ENCODE peak calls at places on chromosome 15, in seven cellular contexts. One of them, this sample, is unnamed.

GRCh38 chr15:90585863-90586262 is 56.1 kb downstream of the CRTC3 start:
- DNase-seq in right atrium auricular region: no peak
- DNase-seq in OCI-LY7: no peak
- DNase-seq in PC-9: no peak
- DNase-seq in tibial nerve: no peak
- DNase-seq in body of pancreas: no peak
- DNase-seq in IMR-90: peak; percentile 72
- DNase-seq in this sample: no peak

GRCh38 chr15:65990298-65990981 is 121.1 kb downstream of the RAB11A start:
- DNase-seq in body of pancreas: no peak
- DNase-seq in PC-9: no peak
- DNase-seq in IMR-90: no peak
- DNase-seq in right atrium auricular region: no peak
- DNase-seq in tibial nerve: no peak
- DNase-seq in OCI-LY7: no peak
- DNase-seq in this sample: no peak

GRCh38 chr15:68154923-68155559 is 50.1 kb downstream of the CALML4 start:
- DNase-seq in right atrium auricular region: no peak
- DNase-seq in IMR-90: peak; percentile 70
- DNase-seq in tibial nerve: no peak
- DNase-seq in body of pancreas: peak; percentile 43
- DNase-seq in OCI-LY7: peak; percentile 72
- DNase-seq in PC-9: peak; percentile 25
- DNase-seq in this sample: peak; percentile 2

GRCh38 chr15:66943456-66944095 is 121.8 kb upstream of the SMAD3 start:
- DNase-seq in PC-9: no peak
- DNase-seq in OCI-LY7: peak; percentile 93
- DNase-seq in tibial nerve: no peak
- DNase-seq in body of pancreas: peak; percentile 70
- DNase-seq in right atrium auricular region: no peak
- DNase-seq in IMR-90: no peak
- DNase-seq in this sample: no peak

GRCh38 chr15:31091531-31091930 is 10.0 kb downstream of the TRPM1 start:
- DNase-seq in IMR-90: peak; percentile 70
- DNase-seq in tibial nerve: no peak
- DNase-seq in body of pancreas: no peak
- DNase-seq in PC-9: no peak
- DNase-seq in right atrium auricular region: peak; percentile 38
- DNase-seq in OCI-LY7: no peak
- DNase-seq in this sample: no peak

GRCh38 chr15:90918835-90919234 is 13.5 kb downstream of the HDDC3 start:
- DNase-seq in PC-9: no peak
- DNase-seq in body of pancreas: no peak
- DNase-seq in OCI-LY7: no peak
- DNase-seq in tibial nerve: no peak
- DNase-seq in IMR-90: no peak
- DNase-seq in right atrium auricular region: no peak
- DNase-seq in this sample: no peak

GRCh38 chr15:29570121-29570930 is 251.9 kb downstream of the TJP1 start:
- DNase-seq in body of pancreas: peak; percentile 36
- DNase-seq in tibial nerve: no peak
- DNase-seq in PC-9: no peak
- DNase-seq in IMR-90: no peak
- DNase-seq in right atrium auricular region: no peak
- DNase-seq in OCI-LY7: no peak
- DNase-seq in this sample: no peak

GRCh38 chr15:92979011-92979701 is 79.0 kb downstream of the CHD2 start:
- DNase-seq in PC-9: no peak
- DNase-seq in IMR-90: peak; percentile 24
- DNase-seq in right atrium auricular region: no peak
- DNase-seq in tibial nerve: no peak
- DNase-seq in body of pancreas: no peak
- DNase-seq in OCI-LY7: no peak
- DNase-seq in this sample: no peak

GRCh38 chr15:96356494-96357455 is 26.3 kb downstream of the NR2F2 start:
- DNase-seq in body of pancreas: peak; percentile 71
- DNase-seq in tibial nerve: peak; percentile 78
- DNase-seq in PC-9: peak; percentile 87
- DNase-seq in OCI-LY7: no peak
- DNase-seq in IMR-90: peak; percentile 89
- DNase-seq in right atrium auricular region: no peak
- DNase-seq in this sample: peak; percentile 66

GRCh38 chr15:99437315-99438221 is 128.2 kb upstream of the MEF2A start:
- DNase-seq in IMR-90: no peak
- DNase-seq in OCI-LY7: no peak
- DNase-seq in right atrium auricular region: peak; percentile 61
- DNase-seq in body of pancreas: no peak
- DNase-seq in PC-9: no peak
- DNase-seq in tibial nerve: peak; percentile 14
- DNase-seq in this sample: no peak

GRCh38 chr15:43896543-43896942 is 69.7 kb downstream of the WDR76 start:
- DNase-seq in OCI-LY7: no peak
- DNase-seq in IMR-90: no peak
- DNase-seq in body of pancreas: no peak
- DNase-seq in right atrium auricular region: no peak
- DNase-seq in PC-9: no peak
- DNase-seq in tibial nerve: no peak
- DNase-seq in this sample: no peak

GRCh38 chr15:65638681-65639089 is 16.9 kb downstream of the SLC24A1 start:
- DNase-seq in IMR-90: peak; percentile 81
- DNase-seq in PC-9: peak; percentile 19
- DNase-seq in body of pancreas: no peak
- DNase-seq in OCI-LY7: peak; percentile 83
- DNase-seq in right atrium auricular region: no peak
- DNase-seq in tibial nerve: no peak
- DNase-seq in this sample: peak; percentile 13

GRCh38 chr15:83118968-83119367 is 11.5 kb downstream of the TM6SF1 start:
- DNase-seq in IMR-90: no peak
- DNase-seq in PC-9: no peak
- DNase-seq in tibial nerve: no peak
- DNase-seq in body of pancreas: no peak
- DNase-seq in right atrium auricular region: no peak
- DNase-seq in OCI-LY7: no peak
- DNase-seq in this sample: no peak

GRCh38 chr15:61281328-61281727 is 52.2 kb upstream of the RORA start:
- DNase-seq in body of pancreas: no peak
- DNase-seq in PC-9: no peak
- DNase-seq in tibial nerve: no peak
- DNase-seq in OCI-LY7: no peak
- DNase-seq in IMR-90: no peak
- DNase-seq in right atrium auricular region: no peak
- DNase-seq in this sample: no peak

GRCh38 chr15:64387562-64388168 is at the start of gene TRIP4:
- DNase-seq in right atrium auricular region: peak; percentile 96
- DNase-seq in PC-9: peak; percentile 94
- DNase-seq in OCI-LY7: peak; percentile 95
- DNase-seq in body of pancreas: peak; percentile 96
- DNase-seq in IMR-90: peak; percentile 97
- DNase-seq in tibial nerve: peak; percentile 84
- DNase-seq in this sample: peak; percentile 92

GRCh38 chr15:77481670-77482069 is 61.0 kb downstream of the HMG20A start:
- DNase-seq in tibial nerve: no peak
- DNase-seq in PC-9: no peak
- DNase-seq in body of pancreas: no peak
- DNase-seq in right atrium auricular region: no peak
- DNase-seq in IMR-90: no peak
- DNase-seq in OCI-LY7: no peak
- DNase-seq in this sample: no peak

GRCh38 chr15:42060797-42061196 is 33.6 kb downstream of the PLA2G4D start:
- DNase-seq in OCI-LY7: no peak
- DNase-seq in right atrium auricular region: no peak
- DNase-seq in body of pancreas: peak; percentile 90
- DNase-seq in PC-9: no peak
- DNase-seq in IMR-90: no peak
- DNase-seq in tibial nerve: no peak
- DNase-seq in this sample: no peak

GRCh38 chr15:42059661-42060476 is 34.5 kb downstream of the PLA2G4D start:
- DNase-seq in OCI-LY7: peak; percentile 70
- DNase-seq in right atrium auricular region: peak; percentile 72
- DNase-seq in body of pancreas: peak; percentile 68
- DNase-seq in tibial nerve: peak; percentile 34
- DNase-seq in PC-9: peak; percentile 49
- DNase-seq in IMR-90: peak; percentile 21
- DNase-seq in this sample: no peak

GRCh38 chr15:42062284-42062806 is 32.0 kb downstream of the PLA2G4D start:
- DNase-seq in PC-9: no peak
- DNase-seq in OCI-LY7: no peak
- DNase-seq in tibial nerve: no peak
- DNase-seq in right atrium auricular region: no peak
- DNase-seq in IMR-90: no peak
- DNase-seq in body of pancreas: no peak
- DNase-seq in this sample: no peak

GRCh38 chr15:42058791-42059190 is 35.6 kb downstream of the PLA2G4D start:
- DNase-seq in body of pancreas: no peak
- DNase-seq in right atrium auricular region: peak; percentile 51
- DNase-seq in PC-9: no peak
- DNase-seq in OCI-LY7: no peak
- DNase-seq in IMR-90: no peak
- DNase-seq in tibial nerve: no peak
- DNase-seq in this sample: no peak

DNA sequence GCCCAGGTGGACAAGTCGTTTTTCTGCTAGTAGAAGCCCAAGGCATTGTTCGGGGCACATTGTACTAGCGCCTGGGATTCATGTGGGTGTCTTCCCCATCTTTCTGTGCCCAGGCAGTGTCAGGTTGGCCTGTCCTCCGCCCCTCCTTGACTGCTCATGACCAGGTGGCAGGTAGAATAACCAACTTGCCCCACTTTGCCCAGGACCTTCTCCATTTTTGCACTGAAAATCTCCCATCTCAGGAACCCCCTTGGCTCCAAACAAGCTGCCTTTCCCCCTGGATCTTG is 33.9 kb downstream of the PLA2G4D start:
- DNase-seq in body of pancreas: no peak
- DNase-seq in right atrium auricular region: no peak
- DNase-seq in OCI-LY7: no peak
- DNase-seq in tibial nerve: no peak
- DNase-seq in IMR-90: no peak
- DNase-seq in PC-9: no peak
- DNase-seq in this sample: no peak
- H3K27ac ChIP-seq in body of pancreas: peak overlapping the region; percentile 22
- H3K27ac ChIP-seq in right atrium auricular region: no peak overlapping the region
- H3K27ac ChIP-seq in OCI-LY7: no peak overlapping the region
- H3K27ac ChIP-seq in tibial nerve: no peak overlapping the region
- H3K27ac ChIP-seq in IMR-90: no peak overlapping the region
- H3K27ac ChIP-seq in PC-9: no peak overlapping the region
- H3K27ac ChIP-seq in this sample: no peak overlapping the region

DNA sequence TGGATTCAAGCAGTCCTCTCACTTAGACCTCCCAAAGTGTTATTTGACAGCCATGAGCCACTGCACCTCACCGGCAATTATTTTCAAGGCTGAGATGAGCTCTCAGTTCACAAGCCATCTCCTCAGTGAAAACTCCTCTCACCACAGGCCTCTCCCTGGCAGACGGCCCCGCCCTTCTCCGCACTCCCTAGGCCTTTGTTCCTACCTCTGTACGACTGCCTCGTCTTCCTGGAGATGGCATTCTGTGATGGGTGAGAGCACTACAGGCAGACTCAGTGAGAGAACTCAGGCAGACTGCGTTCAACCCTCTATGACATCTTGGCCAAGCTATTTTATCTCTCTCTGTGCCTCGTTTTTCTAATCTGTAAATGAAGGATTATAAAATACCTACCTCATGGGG is 67.0 kb upstream of the TPM1 start:
- DNase-seq in PC-9: no peak
- DNase-seq in body of pancreas: no peak
- DNase-seq in right atrium auricular region: no peak
- DNase-seq in tibial nerve: no peak
- DNase-seq in OCI-LY7: no peak
- DNase-seq in IMR-90: no peak
- DNase-seq in this sample: no peak
- H3K27ac ChIP-seq in PC-9: no peak overlapping the region
- H3K27ac ChIP-seq in body of pancreas: no peak overlapping the region
- H3K27ac ChIP-seq in right atrium auricular region: no peak overlapping the region
- H3K27ac ChIP-seq in tibial nerve: no peak overlapping the region
- H3K27ac ChIP-seq in OCI-LY7: no peak overlapping the region
- H3K27ac ChIP-seq in IMR-90: peak overlapping the region; percentile 55
- H3K27ac ChIP-seq in this sample: no peak overlapping the region

GRCh38 chr15:85623648-85624047 is 171.1 kb downstream of the KLHL25 start:
- DNase-seq in tibial nerve: no peak
- DNase-seq in right atrium auricular region: no peak
- DNase-seq in body of pancreas: no peak
- DNase-seq in OCI-LY7: no peak
- DNase-seq in PC-9: no peak
- DNase-seq in IMR-90: peak; percentile 61
- DNase-seq in this sample: no peak
- H3K27ac ChIP-seq in tibial nerve: peak overlapping the region; percentile 69
- H3K27ac ChIP-seq in right atrium auricular region: peak overlapping the region; percentile 91
- H3K27ac ChIP-seq in body of pancreas: no peak overlapping the region
- H3K27ac ChIP-seq in OCI-LY7: no peak overlapping the region
- H3K27ac ChIP-seq in PC-9: no peak overlapping the region
- H3K27ac ChIP-seq in IMR-90: no peak overlapping the region
- H3K27ac ChIP-seq in this sample: no peak overlapping the region

GRCh38 chr15:72341361-72341760 is 21.4 kb upstream of the CELF6 start:
- DNase-seq in IMR-90: no peak
- DNase-seq in right atrium auricular region: no peak
- DNase-seq in tibial nerve: no peak
- DNase-seq in PC-9: no peak
- DNase-seq in body of pancreas: no peak
- DNase-seq in OCI-LY7: no peak
- DNase-seq in this sample: no peak

GRCh38 chr15:72340366-72340765 is 20.4 kb upstream of the CELF6 start:
- DNase-seq in IMR-90: peak; percentile 12
- DNase-seq in right atrium auricular region: no peak
- DNase-seq in OCI-LY7: no peak
- DNase-seq in PC-9: no peak
- DNase-seq in body of pancreas: no peak
- DNase-seq in tibial nerve: no peak
- DNase-seq in this sample: no peak

GRCh38 chr15:72339777-72340177 is 19.8 kb upstream of the CELF6 start:
- DNase-seq in OCI-LY7: no peak
- DNase-seq in tibial nerve: no peak
- DNase-seq in right atrium auricular region: no peak
- DNase-seq in PC-9: no peak
- DNase-seq in IMR-90: peak; percentile 91
- DNase-seq in body of pancreas: no peak
- DNase-seq in this sample: peak; percentile 19

GRCh38 chr15:72338148-72338547 is 18.2 kb upstream of the CELF6 start:
- DNase-seq in tibial nerve: no peak
- DNase-seq in right atrium auricular region: no peak
- DNase-seq in body of pancreas: no peak
- DNase-seq in IMR-90: no peak
- DNase-seq in OCI-LY7: no peak
- DNase-seq in PC-9: no peak
- DNase-seq in this sample: no peak

DNA sequence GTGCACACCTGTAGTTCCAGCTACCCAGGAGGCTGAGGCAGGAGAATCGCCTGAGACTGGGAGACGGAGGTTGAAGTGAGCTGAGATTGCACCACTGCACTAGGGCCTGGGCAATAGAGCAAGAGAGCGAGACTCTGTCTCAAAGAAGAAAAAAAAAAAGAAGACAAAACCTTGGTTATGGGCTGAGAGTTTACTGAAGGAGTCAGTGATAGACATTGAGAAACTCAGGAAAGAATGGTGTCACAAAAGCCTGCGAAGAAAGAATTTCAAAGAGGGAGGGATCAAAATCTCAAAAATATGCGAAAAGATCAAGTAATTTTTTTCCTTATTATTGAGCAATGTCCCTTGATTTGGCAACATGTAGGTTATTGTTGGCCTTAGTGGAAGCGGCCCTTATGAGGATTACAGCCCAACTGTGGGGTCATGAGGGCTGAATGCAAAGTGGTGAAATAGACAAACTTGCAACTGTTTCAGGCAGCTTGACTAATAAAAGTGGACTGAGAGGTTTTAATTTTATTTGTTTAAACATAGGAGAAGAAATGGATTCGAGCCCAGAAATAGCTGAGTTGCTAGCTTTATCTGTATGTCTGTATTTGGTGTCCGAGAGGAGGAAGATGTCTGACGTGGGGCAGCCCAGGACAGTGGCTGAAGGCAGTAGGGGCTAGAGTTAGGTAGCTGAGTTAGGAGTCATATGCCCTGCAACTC is 18.8 kb upstream of the CELF6 start:
- DNase-seq in OCI-LY7: no peak
- DNase-seq in tibial nerve: no peak
- DNase-seq in right atrium auricular region: peak; percentile 75
- DNase-seq in body of pancreas: no peak
- DNase-seq in PC-9: no peak
- DNase-seq in IMR-90: peak; percentile 93
- DNase-seq in this sample: no peak
- H3K27ac ChIP-seq in OCI-LY7: no peak overlapping the region
- H3K27ac ChIP-seq in tibial nerve: no peak overlapping the region
- H3K27ac ChIP-seq in right atrium auricular region: peak overlapping the region; percentile 53
- H3K27ac ChIP-seq in body of pancreas: no peak overlapping the region
- H3K27ac ChIP-seq in PC-9: no peak overlapping the region
- H3K27ac ChIP-seq in IMR-90: peak overlapping the region; percentile 74
- H3K27ac ChIP-seq in this sample: no peak overlapping the region

This sample was measured in substantia nigra.